ENCODE peak calls at places on chromosomes 12 and 14, in five cellular contexts. One of them, this sample, is unnamed.

GRCh38 chr12:58750484-58750883 is 169.8 kb downstream of the LRIG3 start:
- DNase-seq in CD4-positive, alpha-beta T cell: no peak
- DNase-seq in brain microvascular endothelial cell: peak; percentile 82
- DNase-seq in mammary epithelial cell: peak; percentile 91
- DNase-seq in DND-41: no peak
- DNase-seq in this sample: peak; percentile 56

GRCh38 chr14:91867316-91867988 is at the start of gene TC2N:
- DNase-seq in CD4-positive, alpha-beta T cell: peak; percentile 46
- DNase-seq in brain microvascular endothelial cell: no peak
- DNase-seq in mammary epithelial cell: no peak
- DNase-seq in DND-41: peak; percentile 54
- DNase-seq in this sample: no peak

GRCh38 chr12:113048716-113049127 is 7.8 kb upstream of the DTX1 start:
- DNase-seq in CD4-positive, alpha-beta T cell: peak; percentile 48
- DNase-seq in brain microvascular endothelial cell: peak; percentile 60
- DNase-seq in mammary epithelial cell: peak; percentile 32
- DNase-seq in DND-41: peak; percentile 84
- DNase-seq in this sample: peak; percentile 75

GRCh38 chr14:105493921-105494605 is 3.0 kb downstream of the TEDC1 start:
- DNase-seq in CD4-positive, alpha-beta T cell: no peak
- DNase-seq in brain microvascular endothelial cell: no peak
- DNase-seq in mammary epithelial cell: no peak
- DNase-seq in DND-41: peak; percentile 4
- DNase-seq in this sample: no peak

GRCh38 chr12:89069431-89069830 is 282.9 kb downstream of the DUSP6 start:
- DNase-seq in CD4-positive, alpha-beta T cell: no peak
- DNase-seq in brain microvascular endothelial cell: peak; percentile 49
- DNase-seq in mammary epithelial cell: no peak
- DNase-seq in DND-41: no peak
- DNase-seq in this sample: no peak

GRCh38 chr12:117872521-117873169 is 96.1 kb downstream of the KSR2 start:
- DNase-seq in CD4-positive, alpha-beta T cell: no peak
- DNase-seq in brain microvascular endothelial cell: no peak
- DNase-seq in mammary epithelial cell: no peak
- DNase-seq in DND-41: no peak
- DNase-seq in this sample: no peak

GRCh38 chr14:59897757-59898383 is 22.1 kb upstream of the LRRC9 start:
- DNase-seq in CD4-positive, alpha-beta T cell: no peak
- DNase-seq in brain microvascular endothelial cell: peak; percentile 20
- DNase-seq in mammary epithelial cell: peak; percentile 14
- DNase-seq in DND-41: no peak
- DNase-seq in this sample: peak; percentile 27

GRCh38 chr12:5204271-5204670 is 160.6 kb downstream of the KCNA5 start:
- DNase-seq in CD4-positive, alpha-beta T cell: no peak
- DNase-seq in brain microvascular endothelial cell: no peak
- DNase-seq in mammary epithelial cell: peak; percentile 24
- DNase-seq in DND-41: peak; percentile 85
- DNase-seq in this sample: no peak

GRCh38 chr14:69997849-69998248 is 118.6 kb downstream of the SMOC1 start:
- DNase-seq in CD4-positive, alpha-beta T cell: no peak
- DNase-seq in brain microvascular endothelial cell: peak; percentile 86
- DNase-seq in mammary epithelial cell: peak; percentile 99
- DNase-seq in DND-41: no peak
- DNase-seq in this sample: peak; percentile 92

GRCh38 chr14:25121342-25122129 is 71.6 kb upstream of the STXBP6 start:
- DNase-seq in CD4-positive, alpha-beta T cell: no peak
- DNase-seq in brain microvascular endothelial cell: no peak
- DNase-seq in mammary epithelial cell: peak; percentile 52
- DNase-seq in DND-41: no peak
- DNase-seq in this sample: no peak

GRCh38 chr12:203462-204260 is 10.3 kb downstream of the SLC6A12 start:
- DNase-seq in CD4-positive, alpha-beta T cell: no peak
- DNase-seq in brain microvascular endothelial cell: no peak
- DNase-seq in mammary epithelial cell: no peak
- DNase-seq in DND-41: no peak
- DNase-seq in this sample: no peak

GRCh38 chr14:95519699-95520098 is 3.2 kb upstream of the SYNE3 start:
- DNase-seq in CD4-positive, alpha-beta T cell: peak; percentile 64
- DNase-seq in brain microvascular endothelial cell: peak; percentile 59
- DNase-seq in mammary epithelial cell: peak; percentile 72
- DNase-seq in DND-41: peak; percentile 60
- DNase-seq in this sample: peak; percentile 77

GRCh38 chr14:77475432-77476115 is 17.7 kb downstream of the AHSA1 start:
- DNase-seq in CD4-positive, alpha-beta T cell: no peak
- DNase-seq in brain microvascular endothelial cell: no peak
- DNase-seq in mammary epithelial cell: no peak
- DNase-seq in DND-41: no peak
- DNase-seq in this sample: no peak

GRCh38 chr12:132152411-132152821 is 8.2 kb downstream of the NOC4L start:
- DNase-seq in CD4-positive, alpha-beta T cell: no peak
- DNase-seq in brain microvascular endothelial cell: no peak
- DNase-seq in mammary epithelial cell: no peak
- DNase-seq in DND-41: no peak
- DNase-seq in this sample: no peak

GRCh38 chr12:40646891-40647290 is 45.3 kb upstream of the CNTN1 start:
- DNase-seq in CD4-positive, alpha-beta T cell: no peak
- DNase-seq in brain microvascular endothelial cell: no peak
- DNase-seq in mammary epithelial cell: no peak
- DNase-seq in DND-41: no peak
- DNase-seq in this sample: no peak

GRCh38 chr12:113262710-113263109 is 41.4 kb downstream of the TPCN1 start:
- DNase-seq in CD4-positive, alpha-beta T cell: no peak
- DNase-seq in brain microvascular endothelial cell: no peak
- DNase-seq in mammary epithelial cell: no peak
- DNase-seq in DND-41: peak; percentile 27
- DNase-seq in this sample: no peak

GRCh38 chr12:27592548-27592947 is 68.5 kb downstream of the PPFIBP1 start:
- DNase-seq in CD4-positive, alpha-beta T cell: no peak
- DNase-seq in brain microvascular endothelial cell: peak; percentile 88
- DNase-seq in mammary epithelial cell: peak; percentile 96
- DNase-seq in DND-41: no peak
- DNase-seq in this sample: peak; percentile 73

GRCh38 chr12:124842073-124842749 is 21.5 kb downstream of the SCARB1 start:
- DNase-seq in CD4-positive, alpha-beta T cell: no peak
- DNase-seq in brain microvascular endothelial cell: no peak
- DNase-seq in mammary epithelial cell: no peak
- DNase-seq in DND-41: no peak
- DNase-seq in this sample: no peak

GRCh38 chr12:57638096-57638495 is 5.1 kb upstream of the B4GALNT1 start:
- DNase-seq in CD4-positive, alpha-beta T cell: no peak
- DNase-seq in brain microvascular endothelial cell: no peak
- DNase-seq in mammary epithelial cell: no peak
- DNase-seq in DND-41: no peak
- DNase-seq in this sample: no peak

GRCh38 chr14:54829486-54830224 is 73.0 kb downstream of the GCH1 start:
- DNase-seq in CD4-positive, alpha-beta T cell: no peak
- DNase-seq in brain microvascular endothelial cell: no peak
- DNase-seq in mammary epithelial cell: no peak
- DNase-seq in DND-41: no peak
- DNase-seq in this sample: no peak

GRCh38 chr12:37672655-37673260 is 643.8 kb upstream of the ALG10B start:
- DNase-seq in CD4-positive, alpha-beta T cell: no peak
- DNase-seq in brain microvascular endothelial cell: no peak
- DNase-seq in mammary epithelial cell: peak; percentile 1
- DNase-seq in DND-41: no peak
- DNase-seq in this sample: no peak

GRCh38 chr12:26406391-26406790 is 211.0 kb downstream of the SSPN start:
- DNase-seq in CD4-positive, alpha-beta T cell: no peak
- DNase-seq in brain microvascular endothelial cell: no peak
- DNase-seq in mammary epithelial cell: no peak
- DNase-seq in DND-41: no peak
- DNase-seq in this sample: no peak

GRCh38 chr12:123498126-123498825 is 35.2 kb downstream of the RILPL1 start:
- DNase-seq in CD4-positive, alpha-beta T cell: no peak
- DNase-seq in brain microvascular endothelial cell: no peak
- DNase-seq in mammary epithelial cell: no peak
- DNase-seq in DND-41: no peak
- DNase-seq in this sample: no peak

GRCh38 chr14:99426265-99426664 is 54.4 kb downstream of the SETD3 start:
- DNase-seq in CD4-positive, alpha-beta T cell: no peak
- DNase-seq in brain microvascular endothelial cell: no peak
- DNase-seq in mammary epithelial cell: no peak
- DNase-seq in DND-41: no peak
- DNase-seq in this sample: no peak

GRCh38 chr14:34678306-34678705 is 36.1 kb downstream of the CFL2 start:
- DNase-seq in CD4-positive, alpha-beta T cell: no peak
- DNase-seq in brain microvascular endothelial cell: peak; percentile 33
- DNase-seq in mammary epithelial cell: peak; percentile 42
- DNase-seq in DND-41: no peak
- DNase-seq in this sample: no peak

GRCh38 chr14:80681651-80682050 is 259.9 kb downstream of the CEP128 start:
- DNase-seq in CD4-positive, alpha-beta T cell: no peak
- DNase-seq in brain microvascular endothelial cell: no peak
- DNase-seq in mammary epithelial cell: peak; percentile 13
- DNase-seq in DND-41: no peak
- DNase-seq in this sample: no peak

GRCh38 chr14:50037837-50038236 is 78.5 kb downstream of the VCPKMT start:
- DNase-seq in CD4-positive, alpha-beta T cell: no peak
- DNase-seq in brain microvascular endothelial cell: no peak
- DNase-seq in mammary epithelial cell: peak; percentile 49
- DNase-seq in DND-41: no peak
- DNase-seq in this sample: no peak

GRCh38 chr12:40063424-40063823 is 42.5 kb downstream of the SLC2A13 start:
- DNase-seq in CD4-positive, alpha-beta T cell: no peak
- DNase-seq in brain microvascular endothelial cell: no peak
- DNase-seq in mammary epithelial cell: peak; percentile 25
- DNase-seq in DND-41: no peak
- DNase-seq in this sample: no peak

GRCh38 chr12:92108651-92109050 is 37.0 kb downstream of the BTG1 start:
- DNase-seq in CD4-positive, alpha-beta T cell: no peak
- DNase-seq in brain microvascular endothelial cell: peak; percentile 16
- DNase-seq in mammary epithelial cell: no peak
- DNase-seq in DND-41: no peak
- DNase-seq in this sample: no peak

GRCh38 chr12:66901136-66901932 is 222.5 kb upstream of the GRIP1 start:
- DNase-seq in CD4-positive, alpha-beta T cell: no peak
- DNase-seq in brain microvascular endothelial cell: no peak
- DNase-seq in mammary epithelial cell: peak; percentile 24
- DNase-seq in DND-41: no peak
- DNase-seq in this sample: no peak

GRCh38 chr12:102955926-102956737 is 1.3 kb upstream of the ASCL1 start:
- DNase-seq in CD4-positive, alpha-beta T cell: no peak
- DNase-seq in brain microvascular endothelial cell: no peak
- DNase-seq in mammary epithelial cell: no peak
- DNase-seq in DND-41: no peak
- DNase-seq in this sample: no peak

GRCh38 chr14:76196980-76197379 is 45.3 kb downstream of the GPATCH2L start:
- DNase-seq in CD4-positive, alpha-beta T cell: no peak
- DNase-seq in brain microvascular endothelial cell: no peak
- DNase-seq in mammary epithelial cell: no peak
- DNase-seq in DND-41: no peak
- DNase-seq in this sample: no peak

GRCh38 chr12:98738002-98738401 is 92.9 kb downstream of the APAF1 start:
- DNase-seq in CD4-positive, alpha-beta T cell: no peak
- DNase-seq in brain microvascular endothelial cell: no peak
- DNase-seq in mammary epithelial cell: no peak
- DNase-seq in DND-41: no peak
- DNase-seq in this sample: no peak

GRCh38 chr14:72451081-72451972 is 442.6 kb downstream of the DPF3 start:
- DNase-seq in CD4-positive, alpha-beta T cell: peak; percentile 27
- DNase-seq in brain microvascular endothelial cell: no peak
- DNase-seq in mammary epithelial cell: no peak
- DNase-seq in DND-41: peak; percentile 75
- DNase-seq in this sample: no peak

GRCh38 chr12:130097798-130098255 is 64.4 kb upstream of the FZD10 start:
- DNase-seq in CD4-positive, alpha-beta T cell: no peak
- DNase-seq in brain microvascular endothelial cell: no peak
- DNase-seq in mammary epithelial cell: peak; percentile 42
- DNase-seq in DND-41: no peak
- DNase-seq in this sample: peak; percentile 81
- H3K27ac ChIP-seq in CD4-positive, alpha-beta T cell: no peak overlapping the region
- H3K27ac ChIP-seq in brain microvascular endothelial cell: no peak overlapping the region
- H3K27ac ChIP-seq in mammary epithelial cell: no peak overlapping the region
- H3K27ac ChIP-seq in DND-41: no peak overlapping the region
- H3K27ac ChIP-seq in this sample: peak overlapping the region; percentile 31

GRCh38 chr12:51004504-51004903 is 21.7 kb downstream of the SLC11A2 start:
- DNase-seq in CD4-positive, alpha-beta T cell: no peak
- DNase-seq in brain microvascular endothelial cell: no peak
- DNase-seq in mammary epithelial cell: no peak
- DNase-seq in DND-41: no peak
- DNase-seq in this sample: no peak
- TF ChIP-seq CTCF in CD4-positive, alpha-beta T cell: no peak
- TF ChIP-seq CTCF in brain microvascular endothelial cell: no peak
- TF ChIP-seq CTCF in mammary epithelial cell: no peak
- TF ChIP-seq CTCF in DND-41: no peak
- TF ChIP-seq CTCF in this sample: no peak

GRCh38 chr14:21056520-21057163 is 980 bp upstream of the RNASE8 start:
- DNase-seq in CD4-positive, alpha-beta T cell: no peak
- DNase-seq in brain microvascular endothelial cell: no peak
- DNase-seq in mammary epithelial cell: no peak
- DNase-seq in DND-41: no peak
- DNase-seq in this sample: no peak

GRCh38 chr14:21053184-21054122 is 4.2 kb upstream of the RNASE8 start:
- DNase-seq in CD4-positive, alpha-beta T cell: no peak
- DNase-seq in brain microvascular endothelial cell: no peak
- DNase-seq in mammary epithelial cell: no peak
- DNase-seq in DND-41: no peak
- DNase-seq in this sample: no peak

GRCh38 chr14:21055473-21056117 is 2.0 kb upstream of the RNASE8 start:
- DNase-seq in CD4-positive, alpha-beta T cell: no peak
- DNase-seq in brain microvascular endothelial cell: no peak
- DNase-seq in mammary epithelial cell: no peak
- DNase-seq in DND-41: no peak
- DNase-seq in this sample: no peak

GRCh38 chr14:21054123-21054767 is 3.4 kb upstream of the RNASE8 start:
- DNase-seq in CD4-positive, alpha-beta T cell: no peak
- DNase-seq in brain microvascular endothelial cell: no peak
- DNase-seq in mammary epithelial cell: no peak
- DNase-seq in DND-41: no peak
- DNase-seq in this sample: no peak

DNA sequence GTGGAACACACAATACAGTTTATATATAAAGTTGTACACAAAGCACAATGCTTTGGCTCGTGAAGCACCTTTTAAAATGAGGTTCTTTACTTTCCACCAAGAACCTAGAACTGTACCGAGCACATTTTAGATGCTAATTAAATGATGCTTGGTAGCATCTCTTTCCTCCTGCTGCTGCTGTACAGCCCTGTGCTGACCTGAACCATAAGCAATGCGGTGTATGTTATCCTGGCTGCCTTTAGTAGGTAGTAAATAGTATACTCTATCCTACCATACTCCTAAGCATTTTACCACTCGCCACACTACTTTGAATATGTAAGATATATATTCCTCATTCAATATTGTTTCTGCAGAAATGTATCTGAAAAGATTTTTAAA is 2.9 kb upstream of the RNASE8 start:
- DNase-seq in CD4-positive, alpha-beta T cell: no peak
- DNase-seq in brain microvascular endothelial cell: no peak
- DNase-seq in mammary epithelial cell: no peak
- DNase-seq in DND-41: no peak
- DNase-seq in this sample: no peak
- H3K27ac ChIP-seq in CD4-positive, alpha-beta T cell: no peak overlapping the region
- H3K27ac ChIP-seq in brain microvascular endothelial cell: no peak overlapping the region
- H3K27ac ChIP-seq in mammary epithelial cell: no peak overlapping the region
- H3K27ac ChIP-seq in DND-41: no peak overlapping the region
- H3K27ac ChIP-seq in this sample: no peak overlapping the region

GRCh38 chr12:109934026-109934425 is 34.0 kb downstream of the TCHP start:
- DNase-seq in CD4-positive, alpha-beta T cell: no peak
- DNase-seq in brain microvascular endothelial cell: no peak
- DNase-seq in mammary epithelial cell: no peak
- DNase-seq in DND-41: no peak
- DNase-seq in this sample: no peak
- TF ChIP-seq CTCF in CD4-positive, alpha-beta T cell: no peak
- TF ChIP-seq CTCF in brain microvascular endothelial cell: peak; percentile 77
- TF ChIP-seq CTCF in mammary epithelial cell: peak; percentile 20
- TF ChIP-seq CTCF in DND-41: peak; percentile 38
- TF ChIP-seq CTCF in this sample: no peak

GRCh38 chr14:68631058-68631690 is 161.7 kb downstream of the ZFP36L1 start:
- DNase-seq in CD4-positive, alpha-beta T cell: no peak
- DNase-seq in brain microvascular endothelial cell: no peak
- DNase-seq in mammary epithelial cell: no peak
- DNase-seq in DND-41: no peak
- DNase-seq in this sample: no peak
- H3K27ac ChIP-seq in CD4-positive, alpha-beta T cell: no peak overlapping the region
- H3K27ac ChIP-seq in brain microvascular endothelial cell: no peak overlapping the region
- H3K27ac ChIP-seq in mammary epithelial cell: no peak overlapping the region
- H3K27ac ChIP-seq in DND-41: no peak overlapping the region
- H3K27ac ChIP-seq in this sample: no peak overlapping the region

This sample was measured in RWPE1.